ENCODE peak calls at places on chromosome 14, in six cellular contexts. One of them, this sample, is unnamed.

GRCh38 chr14:55588259-55588699 is 8.3 kb downstream of the KTN1 start:
- DNase-seq in A549: no peak
- DNase-seq in HepG2: no peak
- DNase-seq in GM12878: no peak
- DNase-seq in K562: no peak
- DNase-seq in endothelial cell of umbilical vein: no peak
- DNase-seq in this sample: no peak

GRCh38 chr14:91245029-91245428 is 525 bp upstream of the GPR68 start:
- DNase-seq in A549: no peak
- DNase-seq in HepG2: no peak
- DNase-seq in GM12878: no peak
- DNase-seq in K562: no peak
- DNase-seq in endothelial cell of umbilical vein: no peak
- DNase-seq in this sample: no peak

GRCh38 chr14:102605026-102605425 is 12.6 kb downstream of the RCOR1 start:
- DNase-seq in A549: no peak
- DNase-seq in HepG2: no peak
- DNase-seq in GM12878: no peak
- DNase-seq in K562: no peak
- DNase-seq in endothelial cell of umbilical vein: no peak
- DNase-seq in this sample: no peak

GRCh38 chr14:74660167-74660566 is 48.1 kb upstream of the LTBP2 start:
- DNase-seq in A549: no peak
- DNase-seq in HepG2: no peak
- DNase-seq in GM12878: no peak
- DNase-seq in K562: peak
- DNase-seq in endothelial cell of umbilical vein: peak
- DNase-seq in this sample: no peak

GRCh38 chr14:74649673-74650072 is 37.6 kb upstream of the LTBP2 start:
- DNase-seq in A549: no peak
- DNase-seq in HepG2: no peak
- DNase-seq in GM12878: no peak
- DNase-seq in K562: no peak
- DNase-seq in endothelial cell of umbilical vein: peak
- DNase-seq in this sample: no peak

GRCh38 chr14:102213984-102214658 is 74.4 kb downstream of the WDR20 start:
- DNase-seq in A549: peak
- DNase-seq in HepG2: no peak
- DNase-seq in GM12878: no peak
- DNase-seq in K562: peak
- DNase-seq in endothelial cell of umbilical vein: no peak
- DNase-seq in this sample: no peak

GRCh38 chr14:100430571-100430970 is 107.4 kb downstream of the SLC25A47 start:
- DNase-seq in A549: no peak
- DNase-seq in HepG2: no peak
- DNase-seq in GM12878: no peak
- DNase-seq in K562: no peak
- DNase-seq in endothelial cell of umbilical vein: no peak
- DNase-seq in this sample: no peak

GRCh38 chr14:77251870-77252269 is 19.1 kb downstream of the NGB start:
- DNase-seq in A549: no peak
- DNase-seq in HepG2: no peak
- DNase-seq in GM12878: no peak
- DNase-seq in K562: no peak
- DNase-seq in endothelial cell of umbilical vein: no peak
- DNase-seq in this sample: no peak

GRCh38 chr14:67668559-67668958 is 5.9 kb downstream of the VTI1B start:
- DNase-seq in A549: no peak
- DNase-seq in HepG2: no peak
- DNase-seq in GM12878: peak
- DNase-seq in K562: no peak
- DNase-seq in endothelial cell of umbilical vein: no peak
- DNase-seq in this sample: no peak

GRCh38 chr14:34187061-34187460 is 236.2 kb upstream of the EGLN3 start:
- DNase-seq in A549: no peak
- DNase-seq in HepG2: no peak
- DNase-seq in GM12878: no peak
- DNase-seq in K562: no peak
- DNase-seq in endothelial cell of umbilical vein: no peak
- DNase-seq in this sample: no peak

GRCh38 chr14:85131523-85131922 is 398.4 kb upstream of the FLRT2 start:
- DNase-seq in A549: no peak
- DNase-seq in HepG2: no peak
- DNase-seq in GM12878: no peak
- DNase-seq in K562: no peak
- DNase-seq in endothelial cell of umbilical vein: no peak
- DNase-seq in this sample: no peak

GRCh38 chr14:36591482-36591881 is 9.1 kb upstream of the NKX2-8 start:
- DNase-seq in A549: no peak
- DNase-seq in HepG2: no peak
- DNase-seq in GM12878: no peak
- DNase-seq in K562: no peak
- DNase-seq in endothelial cell of umbilical vein: no peak
- DNase-seq in this sample: no peak

GRCh38 chr14:33357225-33358010 is 418.7 kb downstream of the NPAS3 start:
- DNase-seq in A549: no peak
- DNase-seq in HepG2: no peak
- DNase-seq in GM12878: no peak
- DNase-seq in K562: peak
- DNase-seq in endothelial cell of umbilical vein: no peak
- DNase-seq in this sample: no peak

GRCh38 chr14:98756749-98757148 is 515.2 kb downstream of the BCL11B start:
- DNase-seq in A549: no peak
- DNase-seq in HepG2: no peak
- DNase-seq in GM12878: no peak
- DNase-seq in K562: no peak
- DNase-seq in endothelial cell of umbilical vein: no peak
- DNase-seq in this sample: no peak

GRCh38 chr14:59022144-59022543 is 166.3 kb upstream of the DAAM1 start:
- DNase-seq in A549: peak
- DNase-seq in HepG2: no peak
- DNase-seq in GM12878: no peak
- DNase-seq in K562: no peak
- DNase-seq in endothelial cell of umbilical vein: no peak
- DNase-seq in this sample: no peak
- TF ChIP-seq MAX in A549: no peak
- TF ChIP-seq MAX in HepG2: no peak
- TF ChIP-seq MAX in GM12878: no peak
- TF ChIP-seq MAX in K562: no peak
- TF ChIP-seq MAX in endothelial cell of umbilical vein: no peak
- TF ChIP-seq MAX in this sample: no peak

GRCh38 chr14:62711351-62712023 is 333.8 kb downstream of the KCNH5 start:
- DNase-seq in A549: no peak
- DNase-seq in HepG2: no peak
- DNase-seq in GM12878: no peak
- DNase-seq in K562: no peak
- DNase-seq in endothelial cell of umbilical vein: no peak
- DNase-seq in this sample: peak
- TF ChIP-seq MYC in A549: no peak
- TF ChIP-seq MYC in HepG2: no peak
- TF ChIP-seq MYC in GM12878: no peak
- TF ChIP-seq MYC in K562: no peak
- TF ChIP-seq MYC in endothelial cell of umbilical vein: no peak
- TF ChIP-seq MYC in this sample: no peak

GRCh38 chr14:88384653-88385205 is 728 bp upstream of the SPATA7 start:
- DNase-seq in A549: no peak
- DNase-seq in HepG2: no peak
- DNase-seq in GM12878: no peak
- DNase-seq in K562: peak
- DNase-seq in endothelial cell of umbilical vein: no peak
- DNase-seq in this sample: peak

GRCh38 chr14:88380405-88380804 is 5.1 kb upstream of the SPATA7 start:
- DNase-seq in A549: peak
- DNase-seq in HepG2: no peak
- DNase-seq in GM12878: no peak
- DNase-seq in K562: no peak
- DNase-seq in endothelial cell of umbilical vein: no peak
- DNase-seq in this sample: peak

GRCh38 chr14:88386395-88386794 is 938 bp downstream of the SPATA7 start:
- DNase-seq in A549: no peak
- DNase-seq in HepG2: no peak
- DNase-seq in GM12878: no peak
- DNase-seq in K562: no peak
- DNase-seq in endothelial cell of umbilical vein: no peak
- DNase-seq in this sample: no peak

GRCh38 chr14:88388741-88389282 is 3.4 kb downstream of the SPATA7 start:
- DNase-seq in A549: peak
- DNase-seq in HepG2: no peak
- DNase-seq in GM12878: no peak
- DNase-seq in K562: no peak
- DNase-seq in endothelial cell of umbilical vein: peak
- DNase-seq in this sample: no peak

GRCh38 chr14:88385212-88386101 is at the start of gene SPATA7:
- DNase-seq in A549: peak
- DNase-seq in HepG2: peak
- DNase-seq in GM12878: peak
- DNase-seq in K562: peak
- DNase-seq in endothelial cell of umbilical vein: peak
- DNase-seq in this sample: peak
- TF ChIP-seq POLR2A in A549: peak
- TF ChIP-seq POLR2A in HepG2: peak
- TF ChIP-seq POLR2A in GM12878: peak
- TF ChIP-seq POLR2A in K562: peak
- TF ChIP-seq POLR2A in endothelial cell of umbilical vein: peak
- TF ChIP-seq POLR2A in this sample: peak

DNA sequence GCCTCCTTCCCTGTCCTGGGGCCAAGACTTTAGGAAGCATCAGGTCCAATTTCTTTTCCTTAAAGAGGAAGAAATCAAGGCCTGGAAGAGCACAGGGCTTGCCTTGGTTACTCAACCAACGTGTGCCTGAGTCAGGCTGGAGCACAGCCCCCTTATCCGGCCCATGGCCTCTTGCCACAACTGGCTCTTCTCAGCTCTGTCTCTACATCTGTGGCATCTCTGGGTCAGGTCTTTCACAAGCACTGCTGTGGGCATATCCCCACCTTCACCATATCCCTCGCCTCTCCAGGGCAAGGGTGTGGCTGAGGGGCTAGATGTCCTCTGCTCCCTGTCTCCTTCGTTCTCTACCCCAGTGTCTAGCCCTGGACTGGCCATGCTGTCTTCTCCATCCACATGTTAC is 6.7 kb downstream of the MYH6 start:
- DNase-seq in A549: no peak
- DNase-seq in HepG2: no peak
- DNase-seq in GM12878: no peak
- DNase-seq in K562: no peak
- DNase-seq in endothelial cell of umbilical vein: no peak
- DNase-seq in this sample: peak
- TF ChIP-seq MAX in A549: no peak
- TF ChIP-seq MAX in HepG2: no peak
- TF ChIP-seq MAX in GM12878: no peak
- TF ChIP-seq MAX in K562: no peak
- TF ChIP-seq MAX in endothelial cell of umbilical vein: no peak
- TF ChIP-seq MAX in this sample: no peak

DNA sequence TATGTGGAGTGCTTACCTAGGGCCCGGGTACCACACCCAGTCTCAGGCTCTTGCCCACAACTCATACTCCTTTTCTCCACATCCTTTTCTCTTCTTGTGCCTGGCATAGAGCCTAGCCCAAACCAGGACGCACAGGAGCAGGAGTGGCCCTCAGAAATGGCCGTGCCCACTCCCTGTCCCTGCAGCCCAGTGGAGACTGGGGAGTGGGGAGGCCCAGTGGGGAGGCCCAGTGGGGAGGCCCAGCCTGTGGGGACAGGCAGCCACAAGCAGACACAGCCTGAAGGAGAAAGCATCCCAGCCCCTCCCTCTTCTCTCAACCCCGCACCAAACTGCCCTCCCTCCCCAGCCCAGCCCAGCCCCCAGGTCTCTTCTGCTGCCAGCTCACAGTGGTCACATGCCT is 196.8 kb downstream of the KIF26A start:
- DNase-seq in A549: no peak
- DNase-seq in HepG2: no peak
- DNase-seq in GM12878: no peak
- DNase-seq in K562: no peak
- DNase-seq in endothelial cell of umbilical vein: no peak
- DNase-seq in this sample: no peak
- TF ChIP-seq MYC in A549: no peak
- TF ChIP-seq MYC in HepG2: no peak
- TF ChIP-seq MYC in GM12878: no peak
- TF ChIP-seq MYC in K562: no peak
- TF ChIP-seq MYC in endothelial cell of umbilical vein: no peak
- TF ChIP-seq MYC in this sample: no peak

DNA sequence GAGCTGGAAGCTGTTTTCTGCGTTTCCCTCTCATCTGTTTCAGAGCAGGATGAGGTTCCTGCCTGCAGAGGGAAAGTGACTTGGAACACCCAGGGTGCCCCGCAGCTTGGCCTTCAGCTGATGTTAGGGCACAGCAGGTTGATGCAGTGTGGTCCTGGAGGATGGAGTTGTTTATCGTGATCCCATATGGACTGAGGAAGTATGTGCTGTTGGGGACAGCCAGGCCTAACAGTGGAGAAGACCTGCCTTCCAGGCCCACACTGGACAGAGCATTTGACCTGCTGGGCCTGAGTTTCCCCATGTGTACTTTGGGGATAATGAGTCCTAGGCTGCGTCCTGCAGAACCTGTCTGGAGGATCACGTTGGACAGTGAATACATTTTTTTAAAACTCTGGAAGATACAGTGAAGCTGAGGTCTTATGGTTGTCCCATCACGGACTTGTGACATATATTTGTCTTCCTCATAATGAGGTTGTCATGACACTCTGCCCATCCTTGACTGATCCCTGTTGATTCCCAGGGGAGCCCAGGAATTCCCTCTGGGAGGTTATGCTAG is 12.8 kb downstream of the SERPINA1 start:
- DNase-seq in A549: no peak
- DNase-seq in HepG2: no peak
- DNase-seq in GM12878: no peak
- DNase-seq in K562: no peak
- DNase-seq in endothelial cell of umbilical vein: no peak
- DNase-seq in this sample: no peak
- TF ChIP-seq POLR2A in A549: no peak
- TF ChIP-seq POLR2A in HepG2: no peak
- TF ChIP-seq POLR2A in GM12878: no peak
- TF ChIP-seq POLR2A in K562: no peak
- TF ChIP-seq POLR2A in endothelial cell of umbilical vein: no peak
- TF ChIP-seq POLR2A in this sample: no peak

GRCh38 chr14:35366048-35366428 is 38.5 kb downstream of the NFKBIA start:
- DNase-seq in A549: no peak
- DNase-seq in HepG2: no peak
- DNase-seq in GM12878: no peak
- DNase-seq in K562: peak
- DNase-seq in endothelial cell of umbilical vein: peak
- DNase-seq in this sample: no peak
- TF ChIP-seq MAX in A549: no peak
- TF ChIP-seq MAX in HepG2: no peak
- TF ChIP-seq MAX in GM12878: no peak
- TF ChIP-seq MAX in K562: no peak
- TF ChIP-seq MAX in endothelial cell of umbilical vein: no peak
- TF ChIP-seq MAX in this sample: no peak